ENCODE peak calls at places on chromosomes 13 and 19, in eight cellular contexts. U is fibroblast of lung, N is GM23338, C is SK-N-SH, Q is psoas muscle, G is Panc1, S is MM.1S, T is A549. R is an unnamed sample.
A peak's percentile ranks its signal among the peaks of the same experiment; 100 is the strongest.

GRCh38 chr19:5989388-5990074 is 11.6 kb upstream of the RANBP3 start:
- DNase-seq in U (no peak), N (no peak), C (no peak), Q (no peak), G (no peak), S (no peak), T (no peak), R (no peak)

GRCh38 chr13:51249767-51250741 is 27.9 kb downstream of the FAM124A start:
- DNase-seq in U (no peak), N (peak; percentile 44), C (peak; percentile 65), Q (no peak), G (no peak), S (no peak), T (no peak), R (no peak)

GRCh38 chr19:33227242-33227650 is 1.6 kb upstream of the SLC7A10 start:
- DNase-seq in U (peak; percentile 63), N (peak; percentile 76), C (no peak), Q (peak; percentile 34), G (no peak), S (no peak), T (no peak), R (no peak)

GRCh38 chr19:46480409-46480808 is 9.0 kb upstream of the PNMA8A start:
- DNase-seq in U (peak; percentile 87), N (peak; percentile 71), C (no peak), Q (peak; percentile 50), G (no peak), S (no peak), T (no peak), R (no peak)

GRCh38 chr13:94073006-94073744 is 406.3 kb downstream of the DCT start:
- DNase-seq in U (peak; percentile 91), N (peak; percentile 14), C (no peak), Q (no peak), G (no peak), S (no peak), T (no peak), R (no peak)

GRCh38 chr19:10922638-10923014 is 5.8 kb downstream of the YIPF2 start:
- DNase-seq in U (no peak), N (no peak), C (no peak), Q (no peak), G (no peak), S (no peak), T (no peak), R (no peak)

GRCh38 chr19:55276720-55277430 is 3.0 kb downstream of the HSPBP1 start:
- DNase-seq in U (no peak), N (no peak), C (no peak), Q (no peak), G (no peak), S (no peak), T (no peak), R (no peak)

GRCh38 chr19:367561-367960 is 23.0 kb upstream of the MIER2 start:
- DNase-seq in U (no peak), N (no peak), C (no peak), Q (no peak), G (no peak), S (no peak), T (no peak), R (no peak)

GRCh38 chr13:21530656-21531055 is 71.6 kb upstream of the ZDHHC20 start:
- DNase-seq in U (no peak), N (no peak), C (peak; percentile 75), Q (no peak), G (no peak), S (no peak), T (no peak), R (no peak)

GRCh38 chr13:48946163-48946562 is 29.5 kb upstream of the FNDC3A start:
- DNase-seq in U (no peak), N (no peak), C (no peak), Q (no peak), G (no peak), S (no peak), T (no peak), R (no peak)

GRCh38 chr13:33931397-33931987 is 113.5 kb downstream of the RFC3 start:
- DNase-seq in U (peak; percentile 65), N (peak; percentile 82), C (peak; percentile 7), Q (no peak), G (peak; percentile 2), S (peak; percentile 28), T (peak; percentile 52), R (no peak)

GRCh38 chr19:50190439-50190891 is 13.0 kb upstream of the MYH14 start:
- DNase-seq in U (no peak), N (no peak), C (no peak), Q (no peak), G (no peak), S (no peak), T (no peak), R (no peak)

GRCh38 chr19:50962245-50962644 is 7.1 kb downstream of the KLK6 start:
- DNase-seq in U (no peak), N (no peak), C (no peak), Q (no peak), G (no peak), S (no peak), T (peak; percentile 21), R (no peak)

GRCh38 chr19:46775642-46776258 is 12.6 kb downstream of the SLC1A5 start:
- DNase-seq in U (no peak), N (no peak), C (no peak), Q (no peak), G (no peak), S (no peak), T (no peak), R (no peak)

GRCh38 chr19:28960986-28961705 is 251.8 kb downstream of the UQCRFS1 start:
- DNase-seq in U (peak; percentile 9), N (no peak), C (no peak), Q (no peak), G (no peak), S (no peak), T (no peak), R (no peak)

GRCh38 chr13:20968745-20969144 is 66.2 kb upstream of the XPO4 start:
- DNase-seq in U (no peak), N (no peak), C (no peak), Q (no peak), G (no peak), S (peak; percentile 20), T (no peak), R (no peak)

GRCh38 chr13:48315981-48316380 is 12.4 kb downstream of the RB1 start:
- DNase-seq in U (peak; percentile 33), N (no peak), C (no peak), Q (no peak), G (no peak), S (no peak), T (no peak), R (no peak)

DNA sequence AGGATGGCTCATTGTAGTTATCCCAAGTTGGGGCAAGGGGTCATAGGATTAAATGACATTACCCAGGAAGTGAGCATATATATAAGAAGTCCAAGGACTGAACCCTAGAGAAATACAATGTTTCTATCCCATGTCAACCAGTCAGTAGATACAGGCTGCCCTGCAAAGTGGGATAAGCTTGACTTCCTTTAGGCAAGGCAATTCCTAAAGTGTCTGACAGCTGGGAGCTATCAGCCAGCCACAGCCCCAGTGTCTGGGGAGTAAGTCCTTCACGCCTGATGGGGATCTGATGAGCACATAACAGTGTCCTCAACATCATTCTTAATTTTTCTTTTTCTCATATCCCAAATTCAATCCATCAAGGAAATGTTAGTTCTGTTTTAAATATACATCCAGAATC is 54.1 kb downstream of the DNAJC15 start:
- DNase-seq in U (no peak), N (no peak), C (no peak), Q (no peak), G (no peak), S (no peak), T (no peak), R (no peak)
- H3K4me1 ChIP-seq in U (no peaks in the 10 kb centered on the region), N (peaks cover 14% of the 10 kb centered on the region), C (no peaks in the 10 kb centered on the region), Q (no peaks in the 10 kb centered on the region), G (no peaks in the 10 kb centered on the region), S (peaks cover 23% of the 10 kb centered on the region), T (no peaks in the 10 kb centered on the region), R (peaks cover 7% of the 10 kb centered on the region)

GRCh38 chr19:39843919-39844793 is 2.0 kb downstream of the FBL start:
- DNase-seq in U (peak; percentile 63), N (peak; percentile 68), C (peak; percentile 50), Q (no peak), G (peak; percentile 97), S (peak; percentile 72), T (peak; percentile 79), R (no peak)

GRCh38 chr19:39846176-39846677 is at the start of gene FBL:
- DNase-seq in U (peak; percentile 90), N (peak; percentile 94), C (peak; percentile 98), Q (peak; percentile 99), G (peak; percentile 100), S (peak; percentile 97), T (peak; percentile 96), R (no peak)

GRCh38 chr19:39846678-39847486 is 703 bp upstream of the FBL start:
- DNase-seq in U (no peak), N (peak; percentile 48), C (no peak), Q (no peak), G (no peak), S (no peak), T (no peak), R (no peak)

GRCh38 chr19:39845172-39845571 is 1.0 kb downstream of the FBL start:
- DNase-seq in U (no peak), N (no peak), C (no peak), Q (no peak), G (no peak), S (no peak), T (peak; percentile 28), R (no peak)

DNA sequence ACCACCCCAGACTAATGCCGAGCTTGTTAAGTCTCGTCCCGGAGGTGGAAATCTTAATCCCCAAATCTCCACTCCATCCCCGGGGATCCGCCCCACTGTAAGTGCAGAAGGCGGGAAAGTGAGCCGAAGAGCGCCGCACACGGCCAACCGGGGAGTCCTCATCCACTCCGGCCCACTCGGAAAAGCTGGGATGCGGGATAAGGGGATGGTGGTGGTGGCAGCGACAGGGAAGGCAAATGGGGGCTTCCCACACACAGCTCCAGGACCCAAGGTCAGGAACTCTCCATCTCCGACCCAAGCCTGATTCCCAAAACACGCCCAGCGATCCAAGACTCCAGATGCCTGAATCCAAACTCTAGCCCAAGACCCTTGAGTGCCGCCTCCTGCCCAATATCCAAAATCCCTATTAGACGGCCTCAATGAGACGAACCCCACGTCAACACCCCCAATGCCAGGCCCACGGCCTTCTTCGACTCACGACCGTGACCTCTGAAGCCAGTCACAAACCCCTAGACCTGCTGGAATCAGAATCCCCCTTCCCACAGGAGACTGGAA is 481 bp downstream of the FBL start:
- DNase-seq in U (no peak), N (peak; percentile 62), C (peak; percentile 73), Q (no peak), G (peak; percentile 84), S (no peak), T (no peak), R (no peak)
- TF ChIP-seq CTCF in U (peak; percentile 24), N (peak; percentile 6), C (peak; percentile 21), Q (no peak), G (no peak), S (no peak), T (no peak), R (no peak)

GRCh38 chr13:60018536-60018935 is 145.2 kb downstream of the DIAPH3 start:
- DNase-seq in U (peak; percentile 42), N (no peak), C (no peak), Q (no peak), G (no peak), S (no peak), T (no peak), R (no peak)
- H3K4me1 ChIP-seq in U (no peaks in the 10 kb centered on the region), N (no peaks in the 10 kb centered on the region), C (peaks cover 19% of the 10 kb centered on the region), Q (no peaks in the 10 kb centered on the region), G (no peaks in the 10 kb centered on the region), S (no peaks in the 10 kb centered on the region), T (no peaks in the 10 kb centered on the region), R (no peaks in the 10 kb centered on the region)

DNA sequence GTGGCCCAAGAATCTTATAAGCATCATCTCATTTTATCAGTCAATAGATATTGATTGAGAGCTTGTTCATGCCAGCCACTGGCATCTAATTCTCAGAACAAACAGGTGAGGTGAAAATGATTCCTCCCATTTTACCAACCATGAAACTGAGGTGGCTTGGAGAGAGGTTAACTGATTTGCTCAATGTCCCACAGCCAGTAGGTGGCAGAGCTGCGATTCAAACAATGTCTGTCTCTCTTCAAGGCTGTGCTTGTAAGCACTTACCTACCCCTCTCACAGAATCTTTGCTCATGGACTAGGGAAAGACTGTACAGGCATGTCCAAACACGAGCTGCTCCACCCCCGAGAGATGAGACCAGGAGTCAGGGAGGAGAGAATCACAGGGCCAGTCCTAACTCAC is 21.5 kb upstream of the GSX1 start:
- DNase-seq in U (peak; percentile 11), N (peak; percentile 69), C (peak; percentile 20), Q (no peak), G (peak; percentile 18), S (peak; percentile 52), T (peak; percentile 46), R (no peak)
- TF ChIP-seq CTCF in U (peak; percentile 44), N (peak; percentile 90), C (peak; percentile 37), Q (no peak), G (peak; percentile 71), S (peak; percentile 51), T (peak; percentile 28), R (no peak)

R was measured in vagina.